ENCODE peak calls at places on chromosomes 16 and 17, in ten cellular contexts. One of them, this sample, is unnamed.

GRCh38 chr16:28623172-28623711 is 13.4 kb upstream of the SULT1A1 start:
- DNase-seq in PC-9: peak
- DNase-seq in neural progenitor cell: no peak
- DNase-seq in OCI-LY7: peak
- DNase-seq in Karpas-422: peak
- DNase-seq in GM23338: peak
- DNase-seq in DND-41: no peak
- DNase-seq in H9: peak
- DNase-seq in fibroblast of lung: no peak
- DNase-seq in SK-N-SH: no peak
- DNase-seq in this sample: no peak

GRCh38 chr16:56480776-56481467 is 29.6 kb downstream of the OGFOD1 start:
- DNase-seq in PC-9: no peak
- DNase-seq in neural progenitor cell: no peak
- DNase-seq in OCI-LY7: no peak
- DNase-seq in Karpas-422: no peak
- DNase-seq in GM23338: no peak
- DNase-seq in DND-41: no peak
- DNase-seq in H9: no peak
- DNase-seq in fibroblast of lung: no peak
- DNase-seq in SK-N-SH: no peak
- DNase-seq in this sample: no peak

GRCh38 chr17:41907185-41907556 is 11.6 kb downstream of the ACLY start:
- DNase-seq in PC-9: no peak
- DNase-seq in neural progenitor cell: no peak
- DNase-seq in OCI-LY7: no peak
- DNase-seq in Karpas-422: no peak
- DNase-seq in GM23338: no peak
- DNase-seq in DND-41: no peak
- DNase-seq in H9: no peak
- DNase-seq in fibroblast of lung: peak
- DNase-seq in SK-N-SH: no peak
- DNase-seq in this sample: peak

GRCh38 chr17:27296427-27296979 is 2.6 kb downstream of the WSB1 start:
- DNase-seq in PC-9: peak
- DNase-seq in neural progenitor cell: no peak
- DNase-seq in OCI-LY7: no peak
- DNase-seq in Karpas-422: no peak
- DNase-seq in GM23338: no peak
- DNase-seq in DND-41: no peak
- DNase-seq in H9: no peak
- DNase-seq in fibroblast of lung: peak
- DNase-seq in SK-N-SH: no peak
- DNase-seq in this sample: peak

GRCh38 chr16:86513471-86514277 is 3.3 kb downstream of the FOXF1 start:
- DNase-seq in PC-9: no peak
- DNase-seq in neural progenitor cell: no peak
- DNase-seq in OCI-LY7: no peak
- DNase-seq in Karpas-422: no peak
- DNase-seq in GM23338: no peak
- DNase-seq in DND-41: no peak
- DNase-seq in H9: no peak
- DNase-seq in fibroblast of lung: no peak
- DNase-seq in SK-N-SH: no peak
- DNase-seq in this sample: peak

GRCh38 chr17:80387071-80387470 is 27.9 kb upstream of the ENDOV start:
- DNase-seq in PC-9: no peak
- DNase-seq in neural progenitor cell: no peak
- DNase-seq in OCI-LY7: no peak
- DNase-seq in Karpas-422: no peak
- DNase-seq in GM23338: no peak
- DNase-seq in DND-41: no peak
- DNase-seq in H9: no peak
- DNase-seq in fibroblast of lung: no peak
- DNase-seq in SK-N-SH: no peak
- DNase-seq in this sample: no peak

GRCh38 chr17:13362341-13363122 is 239.2 kb downstream of the HS3ST3A1 start:
- DNase-seq in PC-9: no peak
- DNase-seq in neural progenitor cell: peak
- DNase-seq in OCI-LY7: no peak
- DNase-seq in Karpas-422: no peak
- DNase-seq in GM23338: no peak
- DNase-seq in DND-41: no peak
- DNase-seq in H9: no peak
- DNase-seq in fibroblast of lung: peak
- DNase-seq in SK-N-SH: no peak
- DNase-seq in this sample: peak

GRCh38 chr17:9529033-9529748 is 46.4 kb downstream of the STX8 start:
- DNase-seq in PC-9: no peak
- DNase-seq in neural progenitor cell: peak
- DNase-seq in OCI-LY7: peak
- DNase-seq in Karpas-422: peak
- DNase-seq in GM23338: peak
- DNase-seq in DND-41: no peak
- DNase-seq in H9: no peak
- DNase-seq in fibroblast of lung: peak
- DNase-seq in SK-N-SH: peak
- DNase-seq in this sample: peak

GRCh38 chr17:73803867-73804539 is 159.8 kb upstream of the SDK2 start:
- DNase-seq in PC-9: no peak
- DNase-seq in neural progenitor cell: no peak
- DNase-seq in OCI-LY7: no peak
- DNase-seq in Karpas-422: no peak
- DNase-seq in GM23338: peak
- DNase-seq in DND-41: no peak
- DNase-seq in H9: no peak
- DNase-seq in fibroblast of lung: no peak
- DNase-seq in SK-N-SH: no peak
- DNase-seq in this sample: no peak

GRCh38 chr17:48570325-48571023 is 7.7 kb downstream of the HOXB4 start:
- DNase-seq in PC-9: no peak
- DNase-seq in neural progenitor cell: no peak
- DNase-seq in OCI-LY7: no peak
- DNase-seq in Karpas-422: no peak
- DNase-seq in GM23338: no peak
- DNase-seq in DND-41: no peak
- DNase-seq in H9: peak
- DNase-seq in fibroblast of lung: peak
- DNase-seq in SK-N-SH: no peak
- DNase-seq in this sample: peak

GRCh38 chr16:68351991-68352431 is 41.2 kb downstream of the PRMT7 start:
- DNase-seq in PC-9: no peak
- DNase-seq in neural progenitor cell: no peak
- DNase-seq in OCI-LY7: no peak
- DNase-seq in Karpas-422: no peak
- DNase-seq in GM23338: no peak
- DNase-seq in DND-41: no peak
- DNase-seq in H9: no peak
- DNase-seq in fibroblast of lung: no peak
- DNase-seq in SK-N-SH: no peak
- DNase-seq in this sample: no peak

GRCh38 chr17:74953129-74953687 is 17.5 kb downstream of the OTOP3 start:
- DNase-seq in PC-9: no peak
- DNase-seq in neural progenitor cell: no peak
- DNase-seq in OCI-LY7: no peak
- DNase-seq in Karpas-422: no peak
- DNase-seq in GM23338: no peak
- DNase-seq in DND-41: no peak
- DNase-seq in H9: no peak
- DNase-seq in fibroblast of lung: no peak
- DNase-seq in SK-N-SH: no peak
- DNase-seq in this sample: no peak

GRCh38 chr16:25014500-25015147 is 545 bp downstream of the ARHGAP17 start:
- DNase-seq in PC-9: peak
- DNase-seq in neural progenitor cell: peak
- DNase-seq in OCI-LY7: peak
- DNase-seq in Karpas-422: peak
- DNase-seq in GM23338: peak
- DNase-seq in DND-41: peak
- DNase-seq in H9: peak
- DNase-seq in fibroblast of lung: peak
- DNase-seq in SK-N-SH: peak
- DNase-seq in this sample: peak

GRCh38 chr16:2825049-2825742 is 4.9 kb upstream of the ZG16B start:
- DNase-seq in PC-9: no peak
- DNase-seq in neural progenitor cell: no peak
- DNase-seq in OCI-LY7: no peak
- DNase-seq in Karpas-422: no peak
- DNase-seq in GM23338: no peak
- DNase-seq in DND-41: no peak
- DNase-seq in H9: no peak
- DNase-seq in fibroblast of lung: no peak
- DNase-seq in SK-N-SH: no peak
- DNase-seq in this sample: no peak

DNA sequence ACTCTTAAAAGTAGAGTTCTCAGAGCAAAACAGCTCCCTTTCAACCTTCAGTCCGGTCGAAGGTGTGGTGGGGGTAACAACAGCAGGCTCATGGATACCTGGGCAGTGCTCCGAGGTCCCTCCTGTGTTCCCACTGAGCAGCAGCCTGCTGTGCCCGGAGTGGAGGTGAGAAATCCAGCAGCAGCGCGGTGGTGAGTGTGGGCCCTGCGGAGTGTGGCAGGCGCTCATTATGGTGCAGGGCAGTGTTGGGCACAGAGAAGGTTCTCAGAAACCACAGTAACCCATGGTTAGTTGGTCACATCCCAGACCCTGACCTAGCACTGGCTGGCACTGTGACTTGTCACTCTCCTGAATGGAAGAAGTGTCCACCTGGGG is 5.0 kb upstream of the P4HB start:
- DNase-seq in PC-9: no peak
- DNase-seq in neural progenitor cell: no peak
- DNase-seq in OCI-LY7: no peak
- DNase-seq in Karpas-422: no peak
- DNase-seq in GM23338: no peak
- DNase-seq in DND-41: no peak
- DNase-seq in H9: no peak
- DNase-seq in fibroblast of lung: no peak
- DNase-seq in SK-N-SH: no peak
- DNase-seq in this sample: no peak
- H3K4me2 ChIP-seq in PC-9: no peak
- H3K4me2 ChIP-seq in neural progenitor cell: no peak
- H3K4me2 ChIP-seq in OCI-LY7: no peak
- H3K4me2 ChIP-seq in Karpas-422: no peak
- H3K4me2 ChIP-seq in GM23338: no peak
- H3K4me2 ChIP-seq in DND-41: no peak
- H3K4me2 ChIP-seq in H9: no peak
- H3K4me2 ChIP-seq in fibroblast of lung: no peak
- H3K4me2 ChIP-seq in SK-N-SH: no peak
- H3K4me2 ChIP-seq in this sample: no peak

GRCh38 chr16:29662000-29662728 is 883 bp upstream of the SPN start:
- DNase-seq in PC-9: no peak
- DNase-seq in neural progenitor cell: no peak
- DNase-seq in OCI-LY7: no peak
- DNase-seq in Karpas-422: no peak
- DNase-seq in GM23338: no peak
- DNase-seq in DND-41: no peak
- DNase-seq in H9: no peak
- DNase-seq in fibroblast of lung: no peak
- DNase-seq in SK-N-SH: no peak
- DNase-seq in this sample: no peak
- H3K4me2 ChIP-seq in PC-9: no peak
- H3K4me2 ChIP-seq in neural progenitor cell: no peak
- H3K4me2 ChIP-seq in OCI-LY7: peak
- H3K4me2 ChIP-seq in Karpas-422: no peak
- H3K4me2 ChIP-seq in GM23338: peak
- H3K4me2 ChIP-seq in DND-41: peak
- H3K4me2 ChIP-seq in H9: no peak
- H3K4me2 ChIP-seq in fibroblast of lung: no peak
- H3K4me2 ChIP-seq in SK-N-SH: no peak
- H3K4me2 ChIP-seq in this sample: no peak

GRCh38 chr17:2723997-2724782 is 12.6 kb upstream of the CLUH start:
- DNase-seq in PC-9: no peak
- DNase-seq in neural progenitor cell: peak
- DNase-seq in OCI-LY7: no peak
- DNase-seq in Karpas-422: no peak
- DNase-seq in GM23338: peak
- DNase-seq in DND-41: no peak
- DNase-seq in H9: peak
- DNase-seq in fibroblast of lung: no peak
- DNase-seq in SK-N-SH: peak
- DNase-seq in this sample: no peak
- H3K4me2 ChIP-seq in PC-9: no peak
- H3K4me2 ChIP-seq in neural progenitor cell: peak
- H3K4me2 ChIP-seq in OCI-LY7: no peak
- H3K4me2 ChIP-seq in Karpas-422: no peak
- H3K4me2 ChIP-seq in GM23338: peak
- H3K4me2 ChIP-seq in DND-41: no peak
- H3K4me2 ChIP-seq in H9: peak
- H3K4me2 ChIP-seq in fibroblast of lung: peak
- H3K4me2 ChIP-seq in SK-N-SH: no peak
- H3K4me2 ChIP-seq in this sample: peak

GRCh38 chr17:19362293-19363113 is at the start of gene B9D1:
- DNase-seq in PC-9: peak
- DNase-seq in neural progenitor cell: peak
- DNase-seq in OCI-LY7: peak
- DNase-seq in Karpas-422: peak
- DNase-seq in GM23338: peak
- DNase-seq in DND-41: peak
- DNase-seq in H9: peak
- DNase-seq in fibroblast of lung: peak
- DNase-seq in SK-N-SH: peak
- DNase-seq in this sample: peak

GRCh38 chr17:19361975-19362292 is 589 bp downstream of the B9D1 start:
- DNase-seq in PC-9: no peak
- DNase-seq in neural progenitor cell: no peak
- DNase-seq in OCI-LY7: no peak
- DNase-seq in Karpas-422: no peak
- DNase-seq in GM23338: no peak
- DNase-seq in DND-41: no peak
- DNase-seq in H9: no peak
- DNase-seq in fibroblast of lung: no peak
- DNase-seq in SK-N-SH: no peak
- DNase-seq in this sample: no peak

GRCh38 chr17:19359856-19360255 is 2.7 kb downstream of the B9D1 start:
- DNase-seq in PC-9: no peak
- DNase-seq in neural progenitor cell: no peak
- DNase-seq in OCI-LY7: no peak
- DNase-seq in Karpas-422: no peak
- DNase-seq in GM23338: no peak
- DNase-seq in DND-41: no peak
- DNase-seq in H9: no peak
- DNase-seq in fibroblast of lung: no peak
- DNase-seq in SK-N-SH: no peak
- DNase-seq in this sample: no peak

GRCh38 chr17:19360772-19361171 is 1.8 kb downstream of the B9D1 start:
- DNase-seq in PC-9: no peak
- DNase-seq in neural progenitor cell: no peak
- DNase-seq in OCI-LY7: no peak
- DNase-seq in Karpas-422: no peak
- DNase-seq in GM23338: no peak
- DNase-seq in DND-41: no peak
- DNase-seq in H9: no peak
- DNase-seq in fibroblast of lung: no peak
- DNase-seq in SK-N-SH: no peak
- DNase-seq in this sample: no peak

DNA sequence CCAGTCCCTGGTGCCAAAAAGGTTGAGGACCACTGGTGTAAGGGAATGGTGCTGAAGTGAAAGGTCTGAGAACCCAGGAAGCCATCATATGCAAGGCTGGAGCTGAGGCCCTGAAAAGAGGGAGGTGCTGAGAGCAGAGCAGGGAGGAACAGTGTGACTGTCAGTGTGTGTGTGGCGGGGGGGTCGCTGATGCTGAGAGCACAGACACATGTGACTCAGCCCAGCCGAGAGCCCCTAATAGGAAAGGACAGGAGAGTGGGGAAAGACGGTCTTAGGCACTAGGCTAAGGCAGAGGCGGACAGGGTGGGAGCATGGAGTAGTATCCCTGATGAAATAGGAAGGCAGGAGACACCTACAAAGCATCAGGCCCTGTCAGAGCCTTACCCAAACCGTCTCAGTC is 1.2 kb downstream of the B9D1 start:
- DNase-seq in PC-9: no peak
- DNase-seq in neural progenitor cell: no peak
- DNase-seq in OCI-LY7: no peak
- DNase-seq in Karpas-422: no peak
- DNase-seq in GM23338: no peak
- DNase-seq in DND-41: no peak
- DNase-seq in H9: no peak
- DNase-seq in fibroblast of lung: no peak
- DNase-seq in SK-N-SH: no peak
- DNase-seq in this sample: peak
- H3K4me2 ChIP-seq in PC-9: peak
- H3K4me2 ChIP-seq in neural progenitor cell: no peak
- H3K4me2 ChIP-seq in OCI-LY7: peak
- H3K4me2 ChIP-seq in Karpas-422: no peak
- H3K4me2 ChIP-seq in GM23338: peak
- H3K4me2 ChIP-seq in DND-41: no peak
- H3K4me2 ChIP-seq in H9: peak
- H3K4me2 ChIP-seq in fibroblast of lung: peak
- H3K4me2 ChIP-seq in SK-N-SH: peak
- H3K4me2 ChIP-seq in this sample: no peak